ENCODE peak calls at places on chromosomes 6 and 20, in nine cellular contexts. O, L, H, Z, T, D, V, A and Q are unnamed samples.

GRCh38 chr20:21571841-21572690 is 58.2 kb upstream of the NKX2-2 start:
- DNase-seq in O (no peak), L (no peak), H (no peak), Z (peak), T (no peak), D (peak), V (no peak), A (no peak), Q (no peak)

GRCh38 chr6:107666084-107666981 is 157.8 kb downstream of the SCML4 start:
- DNase-seq in O (no peak), L (peak), H (no peak), Z (no peak), T (peak), D (peak), V (no peak), A (no peak), Q (no peak)

GRCh38 chr6:109772961-109773431 is 81.9 kb downstream of the FIG4 start:
- DNase-seq in O (peak), L (peak), H (no peak), Z (no peak), T (no peak), D (peak), V (no peak), A (no peak), Q (no peak)

GRCh38 chr6:151914475-151914874 is 107.0 kb downstream of the ESR1 start:
- DNase-seq in O (no peak), L (peak), H (no peak), Z (no peak), T (no peak), D (peak), V (no peak), A (no peak), Q (no peak)

GRCh38 chr6:76351275-76351674 is 278.8 kb upstream of the IMPG1 start:
- DNase-seq in O (peak), L (no peak), H (no peak), Z (peak), T (no peak), D (no peak), V (no peak), A (no peak), Q (no peak)

GRCh38 chr6:27617046-27617687 is 144.3 kb upstream of the ZNF184 start:
- DNase-seq in O (no peak), L (peak), H (no peak), Z (peak), T (no peak), D (peak), V (no peak), A (no peak), Q (no peak)

GRCh38 chr6:2984738-2985381 is 13.5 kb upstream of the SERPINB6 start:
- DNase-seq in O (no peak), L (no peak), H (no peak), Z (no peak), T (no peak), D (no peak), V (no peak), A (no peak), Q (no peak)

GRCh38 chr6:7195330-7196018 is 87.7 kb downstream of the RREB1 start:
- DNase-seq in O (no peak), L (no peak), H (no peak), Z (peak), T (no peak), D (no peak), V (no peak), A (no peak), Q (no peak)

GRCh38 chr6:81682238-81682795 is 70.2 kb downstream of the TENT5A start:
- DNase-seq in O (no peak), L (no peak), H (no peak), Z (no peak), T (no peak), D (no peak), V (no peak), A (no peak), Q (no peak)

GRCh38 chr6:114707081-114707480 is 364.3 kb upstream of the HS3ST5 start:
- DNase-seq in O (no peak), L (no peak), H (no peak), Z (peak), T (no peak), D (no peak), V (no peak), A (no peak), Q (no peak)

GRCh38 chr6:13922750-13923149 is 2.0 kb upstream of the RNF182 start:
- DNase-seq in O (no peak), L (no peak), H (no peak), Z (no peak), T (no peak), D (no peak), V (no peak), A (no peak), Q (no peak)

GRCh38 chr20:17732907-17733521 is 33.2 kb downstream of the BANF2 start:
- DNase-seq in O (no peak), L (no peak), H (no peak), Z (no peak), T (no peak), D (no peak), V (no peak), A (no peak), Q (no peak)

GRCh38 chr20:10673831-10674683 is at the start of gene JAG1:
- DNase-seq in O (peak), L (peak), H (peak), Z (peak), T (peak), D (peak), V (peak), A (peak), Q (peak)

GRCh38 chr20:9228774-9229450 is 160.0 kb downstream of the PLCB4 start:
- DNase-seq in O (no peak), L (no peak), H (no peak), Z (no peak), T (no peak), D (no peak), V (no peak), A (no peak), Q (no peak)

GRCh38 chr6:162728177-162728571 is 400 bp downstream of the PACRG start:
- DNase-seq in O (no peak), L (no peak), H (no peak), Z (peak), T (no peak), D (no peak), V (no peak), A (no peak), Q (no peak)

GRCh38 chr6:18293192-18293904 is 29.0 kb upstream of the DEK start:
- DNase-seq in O (no peak), L (peak), H (no peak), Z (no peak), T (no peak), D (peak), V (peak), A (no peak), Q (no peak)

GRCh38 chr6:138403324-138403800 is 661 bp upstream of the HEBP2 start:
- DNase-seq in O (peak), L (no peak), H (no peak), Z (peak), T (peak), D (peak), V (no peak), A (peak), Q (peak)
- TF ChIP-seq CTCF in O (no peak), L (peak), H (no peak), Z (peak), T (peak), D (no peak), V (peak), A (no peak), Q (no peak)

GRCh38 chr6:41502607-41503434 is 43.4 kb upstream of the FOXP4 start:
- DNase-seq in O (no peak), L (no peak), H (no peak), Z (peak), T (peak), D (peak), V (no peak), A (no peak), Q (no peak)
- H3K4me3 ChIP-seq in O (no peak), L (no peak), H (no peak), Z (peak), T (no peak), D (no peak), V (no peak), A (no peak), Q (no peak)

DNA sequence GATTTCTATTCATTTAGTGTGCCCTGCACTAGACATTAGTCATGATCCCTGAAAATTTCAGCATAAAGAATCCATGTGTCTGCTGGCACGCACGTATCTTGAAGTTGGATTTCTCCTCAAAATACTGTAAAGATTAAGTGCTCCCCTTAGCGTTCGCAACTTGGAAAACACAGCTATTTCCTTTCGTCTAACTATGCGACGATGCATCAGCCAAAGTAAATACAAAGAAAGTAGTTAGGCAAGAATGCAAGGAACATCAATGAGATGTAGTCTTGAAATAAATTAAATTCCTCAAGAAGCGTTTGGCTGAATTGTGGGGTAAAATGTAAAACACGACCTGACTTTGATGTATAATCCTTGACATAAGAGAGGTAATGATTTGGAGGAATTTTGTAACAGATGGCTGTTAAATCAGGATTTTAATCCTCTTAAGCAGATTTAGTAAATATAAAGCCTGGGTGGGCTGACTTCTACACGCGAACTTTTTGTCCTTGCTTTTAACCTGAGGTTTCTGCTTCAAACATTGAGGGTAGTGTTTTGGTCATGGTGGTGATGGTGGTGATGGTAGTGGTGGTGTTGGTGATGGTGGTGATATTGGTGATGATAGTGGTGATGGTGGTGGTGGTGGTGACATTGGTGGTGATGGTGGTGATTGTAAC is 88.2 kb downstream of the FOXF2 start:
- DNase-seq in O (no peak), L (peak), H (no peak), Z (no peak), T (no peak), D (peak), V (peak), A (no peak), Q (no peak)
- TF ChIP-seq CTCF in O (no peak), L (no peak), H (no peak), Z (no peak), T (no peak), D (peak), V (no peak), A (no peak), Q (no peak)

GRCh38 chr6:129865013-129865412 is 3.9 kb upstream of the TMEM244 start:
- DNase-seq in O (no peak), L (no peak), H (no peak), Z (no peak), T (no peak), D (no peak), V (no peak), A (no peak), Q (no peak)

GRCh38 chr6:129857838-129858237 is 3.3 kb downstream of the TMEM244 start:
- DNase-seq in O (no peak), L (no peak), H (no peak), Z (no peak), T (no peak), D (no peak), V (no peak), A (no peak), Q (no peak)

GRCh38 chr6:129859524-129859923 is 1.6 kb downstream of the TMEM244 start:
- DNase-seq in O (no peak), L (no peak), H (no peak), Z (no peak), T (no peak), D (peak), V (no peak), A (no peak), Q (no peak)

GRCh38 chr6:129863664-129864063 is 2.5 kb upstream of the TMEM244 start:
- DNase-seq in O (no peak), L (peak), H (no peak), Z (no peak), T (no peak), D (no peak), V (no peak), A (no peak), Q (no peak)

DNA sequence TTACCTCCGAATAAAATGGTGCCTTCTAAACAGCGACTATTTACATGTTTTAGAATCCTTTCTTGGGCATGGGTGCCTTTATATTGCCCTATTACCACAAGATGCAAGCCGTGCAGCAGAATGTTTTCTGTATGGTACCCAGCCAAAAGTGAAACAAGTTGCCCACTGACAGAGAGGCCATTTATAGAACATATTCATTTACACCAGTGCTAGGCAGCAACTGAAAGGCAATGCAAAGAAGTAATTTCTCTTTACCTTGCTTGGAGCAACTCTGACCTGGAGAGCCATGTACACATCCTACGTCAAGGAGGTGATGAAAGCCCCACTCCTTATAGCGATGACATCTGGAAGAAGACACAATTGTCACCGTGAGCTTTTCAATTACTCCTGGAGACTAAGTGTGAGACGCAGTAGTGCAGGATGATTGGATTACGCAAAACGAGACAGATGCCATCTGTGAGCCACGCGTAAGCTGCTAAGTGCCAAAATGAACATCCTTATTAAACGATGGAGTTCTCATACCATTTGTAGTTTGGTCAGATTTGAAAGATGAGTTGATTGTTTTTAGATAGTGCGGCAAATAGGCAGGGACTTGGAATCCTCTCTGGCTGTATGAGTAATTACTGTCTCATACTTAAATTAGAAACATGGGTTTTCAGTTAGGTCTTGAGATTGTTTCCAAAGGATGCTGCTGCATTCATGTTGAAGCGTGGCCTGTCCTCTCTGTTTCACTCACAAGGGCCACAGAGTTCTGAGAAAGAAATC is at the start of gene TMEM244:
- DNase-seq in O (no peak), L (peak), H (no peak), Z (no peak), T (no peak), D (peak), V (peak), A (no peak), Q (no peak)
- H3K4me3 ChIP-seq in O (no peak), L (peak), H (no peak), Z (no peak), T (peak), D (no peak), V (peak), A (no peak), Q (no peak)

GRCh38 chr20:36544134-36545018 is 3.1 kb downstream of the MYL9 start:
- DNase-seq in O (no peak), L (peak), H (no peak), Z (no peak), T (peak), D (peak), V (no peak), A (no peak), Q (peak)
- TF ChIP-seq CTCF in O (no peak), L (no peak), H (no peak), Z (no peak), T (no peak), D (no peak), V (no peak), A (no peak), Q (no peak)